ENCODE peak calls at places on chromosome 4, in six cellular contexts. V is right cardiac atrium, T is MCF 10A, Y is hippocampal formation, S is MM.1S, E is NCI-H2081. O is an unnamed sample.

GRCh38 chr4:47623916-47624554 is 139.0 kb downstream of the ATP10D start:
- DNase-seq in V (no peak), T (no peak), Y (no peak), S (no peak), E (no peak), O (no peak)

GRCh38 chr4:6639137-6639680 is 1.3 kb upstream of the MRFAP1 start:
- DNase-seq in V (peak), T (no peak), Y (no peak), S (no peak), E (no peak), O (no peak)

GRCh38 chr4:10619220-10619619 is 65.3 kb downstream of the CLNK start:
- DNase-seq in V (no peak), T (peak), Y (no peak), S (no peak), E (peak), O (no peak)

GRCh38 chr4:165631208-165631894 is 241.7 kb upstream of the TLL1 start:
- DNase-seq in V (no peak), T (peak), Y (no peak), S (no peak), E (peak), O (no peak)

GRCh38 chr4:124640037-124640730 is 72.3 kb downstream of the ANKRD50 start:
- DNase-seq in V (no peak), T (peak), Y (no peak), S (no peak), E (no peak), O (peak)

GRCh38 chr4:40294339-40294738 is 40.8 kb upstream of the CHRNA9 start:
- DNase-seq in V (no peak), T (no peak), Y (no peak), S (no peak), E (no peak), O (no peak)

GRCh38 chr4:55347610-55348228 is 1.7 kb downstream of the SRD5A3 start:
- DNase-seq in V (no peak), T (peak), Y (no peak), S (no peak), E (no peak), O (no peak)

GRCh38 chr4:149711588-149711987 is 104.1 kb downstream of the IQCM start:
- DNase-seq in V (no peak), T (no peak), Y (no peak), S (no peak), E (no peak), O (no peak)

GRCh38 chr4:86596802-86597201 is 2.7 kb downstream of the PTPN13 start:
- DNase-seq in V (no peak), T (peak), Y (no peak), S (no peak), E (no peak), O (no peak)

GRCh38 chr4:144817081-144817480 is 171.1 kb downstream of the HHIP start:
- DNase-seq in V (no peak), T (no peak), Y (no peak), S (no peak), E (no peak), O (no peak)

GRCh38 chr4:185730849-185731608 is 81.0 kb downstream of the SORBS2 start:
- DNase-seq in V (no peak), T (peak), Y (no peak), S (peak), E (no peak), O (no peak)

GRCh38 chr4:185237185-185237584 is 27.8 kb downstream of the SNX25 start:
- DNase-seq in V (no peak), T (no peak), Y (no peak), S (no peak), E (no peak), O (no peak)

GRCh38 chr4:127782025-127782274 is 172 bp upstream of the HSPA4L start:
- DNase-seq in V (peak), T (peak), Y (peak), S (peak), E (peak), O (no peak)

GRCh38 chr4:138555584-138555983 is 313.4 kb upstream of the SLC7A11 start:
- DNase-seq in V (no peak), T (peak), Y (no peak), S (no peak), E (peak), O (no peak)

GRCh38 chr4:71497078-71497477 is 158.3 kb downstream of the SLC4A4 start:
- DNase-seq in V (no peak), T (peak), Y (no peak), S (no peak), E (no peak), O (no peak)

GRCh38 chr4:4320951-4321714 is 31.1 kb downstream of the ZBTB49 start:
- DNase-seq in V (no peak), T (no peak), Y (no peak), S (no peak), E (no peak), O (no peak)

GRCh38 chr4:55613621-55614020 is 21.6 kb upstream of the PDCL2 start:
- DNase-seq in V (no peak), T (no peak), Y (no peak), S (no peak), E (no peak), O (no peak)

GRCh38 chr4:25949166-25949748 is 35.2 kb downstream of the SMIM20 start:
- DNase-seq in V (no peak), T (no peak), Y (no peak), S (no peak), E (no peak), O (no peak)

GRCh38 chr4:128468485-128468989 is 180.9 kb upstream of the PGRMC2 start:
- DNase-seq in V (no peak), T (peak), Y (no peak), S (no peak), E (no peak), O (peak)

GRCh38 chr4:89906316-89906715 is 11.7 kb downstream of the MMRN1 start:
- DNase-seq in V (no peak), T (no peak), Y (no peak), S (no peak), E (no peak), O (no peak)